ENCODE peak calls at places on chromosomes 7 and 10, in four cellular contexts. C is stimulated activated CD4-positive, alpha-beta T cell treated with anti-CD3 and anti-CD28 coated beads, TNF-alpha, amount 100 ng/mL, for 4 hours; U is GDM1; F is A549. O is an unnamed sample.

GRCh38 chr10:75057680-75058079 is 53.8 kb upstream of the SAMD8 start:
- DNase-seq in C (no peak), U (no peak), F (no peak), O (no peak)

GRCh38 chr10:62453274-62453673 is 79.1 kb downstream of the ZNF365 start:
- DNase-seq in C (no peak), U (no peak), F (no peak), O (no peak)

GRCh38 chr7:134907000-134907399 is 79.3 kb upstream of the AGBL3 start:
- DNase-seq in C (no peak), U (no peak), F (no peak), O (no peak)

GRCh38 chr10:116836902-116837513 is 12.3 kb upstream of the ENO4 start:
- DNase-seq in C (no peak), U (no peak), F (no peak), O (no peak)

GRCh38 chr7:47601119-47601880 is 19.4 kb upstream of the TNS3 start:
- DNase-seq in C (no peak), U (no peak), F (peak; percentile 93), O (peak; percentile 74)

GRCh38 chr10:121154846-121155245 is 303.7 kb downstream of the WDR11 start:
- DNase-seq in C (no peak), U (no peak), F (no peak), O (peak; percentile 38)

GRCh38 chr10:92914478-92915066 is 66.3 kb downstream of the EXOC6 start:
- DNase-seq in C (peak; percentile 9), U (no peak), F (peak; percentile 65), O (peak; percentile 63)

GRCh38 chr10:34538291-34538829 is 276.7 kb downstream of the PARD3 start:
- DNase-seq in C (no peak), U (no peak), F (peak; percentile 45), O (no peak)

O was measured in Calu3.